ENCODE peak calls at places on chromosomes 5 and 9, in four cellular contexts. Y is HepG2, K is GM12878, T is HCT116. B is an unnamed sample. For H3K4me1, the result is how much of the 10 kb centered on the place peaks cover.

GRCh38 chr5:375921-376871 is 54.7 kb downstream of the AHRR start:
- DNase-seq in Y (no peak), K (no peak), T (no peak), B (no peak)

GRCh38 chr9:95055851-95056551 is 261.5 kb downstream of the FANCC start:
- DNase-seq in Y (no peak), K (no peak), T (no peak), B (no peak)

GRCh38 chr5:73433982-73434342 is 14.6 kb downstream of the FOXD1 start:
- DNase-seq in Y (no peak), K (no peak), T (no peak), B (no peak)

GRCh38 chr5:107805819-107806218 is 135.1 kb upstream of the EFNA5 start:
- DNase-seq in Y (no peak), K (no peak), T (no peak), B (no peak)

GRCh38 chr5:123154857-123155467 is 65.9 kb downstream of the PRDM6 start:
- DNase-seq in Y (no peak), K (no peak), T (no peak), B (no peak)

GRCh38 chr5:141639357-141640050 is 2.7 kb downstream of the RELL2 start:
- DNase-seq in Y (no peak), K (no peak), T (no peak), B (no peak)

GRCh38 chr9:79193001-79193400 is 378.8 kb upstream of the TLE4 start:
- DNase-seq in Y (no peak), K (no peak), T (no peak), B (no peak)

GRCh38 chr9:127647451-127647850 is 35.4 kb downstream of the STXBP1 start:
- DNase-seq in Y (no peak), K (no peak), T (no peak), B (no peak)

GRCh38 chr5:54703091-54703490 is 185.5 kb downstream of the SNX18 start:
- DNase-seq in Y (no peak), K (no peak), T (no peak), B (no peak)

GRCh38 chr5:177431317-177432142 is 5.1 kb downstream of the GRK6 start:
- DNase-seq in Y (no peak), K (peak), T (no peak), B (no peak)

DNA sequence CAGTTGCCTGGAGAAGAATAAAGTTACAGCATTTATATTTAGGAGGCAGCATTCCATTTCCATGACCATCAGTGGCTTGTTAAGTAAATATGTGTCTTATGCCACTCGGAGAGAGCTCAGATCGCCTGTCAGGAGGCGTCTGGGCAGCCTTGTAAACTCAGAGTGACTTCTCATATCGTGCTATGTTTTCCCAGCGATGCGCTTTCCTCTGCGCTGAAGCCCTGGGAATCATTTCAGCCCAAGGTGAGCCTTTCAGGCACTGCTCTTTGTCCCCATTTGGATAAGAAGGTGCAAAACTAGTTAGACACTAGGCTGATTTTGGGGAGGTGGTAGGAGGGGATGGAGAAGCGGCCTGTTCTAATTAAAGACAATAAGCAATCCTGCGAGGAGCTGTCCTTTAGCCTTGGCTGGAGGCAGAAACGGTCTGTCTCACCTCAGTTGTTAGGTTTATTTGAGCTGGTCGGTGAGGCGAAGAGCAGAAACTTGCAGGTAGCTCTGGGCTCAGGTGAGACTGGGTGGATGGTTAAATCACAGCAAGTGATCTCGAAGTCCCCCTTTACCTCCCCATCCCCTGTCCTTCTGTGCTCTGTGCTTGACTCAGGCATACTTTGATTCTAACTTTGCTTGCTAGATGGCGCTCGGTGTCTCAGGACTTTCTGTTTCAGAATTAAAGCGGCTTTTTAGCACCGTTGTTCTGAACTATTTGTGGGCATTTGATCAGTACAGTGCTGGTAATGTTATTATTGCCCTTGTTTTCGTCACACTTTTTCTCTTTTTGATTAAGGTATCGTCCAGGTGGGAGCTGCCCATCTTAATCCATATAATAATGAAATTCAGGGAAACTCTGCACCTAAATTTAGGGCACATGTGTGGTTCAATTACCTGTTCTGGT is 24.6 kb downstream of the NR2F1 start:
- DNase-seq in Y (peak), K (no peak), T (no peak), B (peak)
- TF ChIP-seq REST in Y (no peak), K (no peak), T (no peak), B (no peak)

DNA sequence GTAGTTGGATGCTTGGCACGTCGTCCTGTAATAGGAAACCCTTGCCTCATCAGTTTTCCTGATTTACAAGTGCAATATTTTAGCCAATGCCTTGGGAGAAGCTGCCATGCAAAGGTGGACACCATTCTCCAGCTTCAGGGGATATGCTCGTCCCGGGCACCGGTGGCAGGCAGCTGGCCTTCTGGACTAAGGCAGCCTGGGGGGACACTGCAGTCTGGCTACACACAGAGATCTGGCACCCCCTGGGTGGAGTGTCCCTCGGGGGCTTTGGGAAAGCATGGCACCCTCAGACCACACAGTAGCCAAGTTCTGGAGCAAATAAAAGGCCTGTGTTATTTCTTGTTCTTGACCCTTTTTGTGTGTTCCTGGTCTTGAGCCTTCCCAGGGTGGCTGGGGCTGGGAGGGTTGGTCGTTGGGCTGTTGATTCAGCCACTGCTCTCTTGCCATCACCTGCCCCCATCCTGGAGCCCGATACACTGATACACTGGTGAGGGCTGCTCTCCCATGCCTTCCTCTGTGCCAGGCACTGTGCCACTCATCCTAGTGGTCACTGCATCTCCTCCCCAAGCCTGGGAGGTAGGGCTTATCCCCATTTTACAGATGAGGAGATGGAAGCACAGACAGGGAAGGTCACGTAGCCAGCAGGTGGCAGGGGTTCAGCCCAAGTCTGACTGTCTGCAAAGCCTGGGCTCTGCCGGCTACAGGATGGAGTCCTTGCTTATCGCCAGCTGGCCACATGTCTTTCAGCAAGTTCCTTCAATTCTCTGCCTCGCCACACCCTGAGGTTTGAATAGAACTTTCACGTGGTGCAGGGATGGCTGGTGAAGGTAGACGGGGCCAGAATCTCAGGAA is 134.1 kb downstream of the RGS3 start:
- DNase-seq in Y (no peak), K (no peak), T (no peak), B (no peak)
- H3K4me1 ChIP-seq in Y (half or more), K (under half), T (under half), B (under half)

DNA sequence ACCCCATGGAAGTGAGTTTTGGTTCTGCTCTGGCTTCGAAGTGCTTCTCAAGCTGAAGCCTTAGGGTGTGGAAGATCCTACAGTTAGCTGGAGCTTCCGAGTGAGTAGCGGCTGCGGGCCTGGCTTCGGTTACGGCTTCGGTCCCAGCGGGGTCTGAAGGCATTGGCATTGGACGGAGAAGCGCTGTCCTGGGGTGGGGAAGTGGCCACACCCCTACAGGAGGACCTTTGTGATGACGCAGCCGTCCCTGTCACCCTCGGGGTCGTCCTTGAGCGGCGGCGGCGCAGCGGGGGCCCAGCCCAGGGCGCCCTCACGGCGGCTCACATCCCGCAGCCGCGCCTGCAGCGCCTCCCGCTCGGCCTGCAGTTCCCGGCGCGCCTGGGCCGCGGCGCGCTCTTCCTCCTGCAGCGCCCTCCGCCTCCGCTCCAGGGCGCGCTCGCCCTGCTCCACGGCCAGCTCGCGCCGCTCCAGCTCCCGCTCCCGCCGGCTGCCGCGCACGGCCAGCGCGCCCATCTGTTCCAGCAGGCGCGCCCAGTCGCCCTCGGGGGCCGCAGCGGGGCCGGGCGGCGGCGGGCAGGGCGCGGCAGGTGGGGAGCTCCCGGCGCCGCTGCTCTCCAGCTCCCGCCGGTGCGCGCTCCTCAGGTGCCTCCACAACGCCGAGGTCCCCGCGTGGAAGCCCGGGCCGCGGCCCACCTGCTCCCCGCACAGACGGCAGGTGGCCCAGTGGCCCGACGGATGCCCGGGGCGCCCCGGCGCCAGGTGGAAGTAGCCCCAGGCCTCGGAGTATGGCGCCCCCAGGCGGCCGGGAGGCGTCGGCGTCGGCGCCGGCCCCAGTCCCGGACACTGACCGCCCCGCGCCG is 9.9 kb downstream of the ZBED3 start:
- DNase-seq in Y (no peak), K (no peak), T (no peak), B (peak)
- TF ChIP-seq EZH2 in Y (no peak), K (no peak), T (no peak), B (no peak)

GRCh38 chr5:91007780-91008402 is 375.2 kb downstream of the ARRDC3 start:
- DNase-seq in Y (peak), K (no peak), T (no peak), B (no peak)
- TF ChIP-seq REST in Y (no peak), K (no peak), T (no peak), B (no peak)

GRCh38 chr5:158522761-158523160 is 577.0 kb downstream of the EBF1 start:
- DNase-seq in Y (no peak), K (no peak), T (no peak), B (no peak)

GRCh38 chr5:158514961-158515359 is 584.8 kb downstream of the EBF1 start:
- DNase-seq in Y (no peak), K (no peak), T (no peak), B (no peak)

GRCh38 chr5:158522001-158522400 is 577.7 kb downstream of the EBF1 start:
- DNase-seq in Y (no peak), K (no peak), T (no peak), B (no peak)

GRCh38 chr5:158516521-158516920 is 583.2 kb downstream of the EBF1 start:
- DNase-seq in Y (no peak), K (no peak), T (no peak), B (no peak)

GRCh38 chr5:158519433-158520025 is 580.2 kb downstream of the EBF1 start:
- DNase-seq in Y (peak), K (no peak), T (no peak), B (no peak)
- H3K4me1 ChIP-seq in Y (under half), K (under half), T (under half), B (under half)

DNA sequence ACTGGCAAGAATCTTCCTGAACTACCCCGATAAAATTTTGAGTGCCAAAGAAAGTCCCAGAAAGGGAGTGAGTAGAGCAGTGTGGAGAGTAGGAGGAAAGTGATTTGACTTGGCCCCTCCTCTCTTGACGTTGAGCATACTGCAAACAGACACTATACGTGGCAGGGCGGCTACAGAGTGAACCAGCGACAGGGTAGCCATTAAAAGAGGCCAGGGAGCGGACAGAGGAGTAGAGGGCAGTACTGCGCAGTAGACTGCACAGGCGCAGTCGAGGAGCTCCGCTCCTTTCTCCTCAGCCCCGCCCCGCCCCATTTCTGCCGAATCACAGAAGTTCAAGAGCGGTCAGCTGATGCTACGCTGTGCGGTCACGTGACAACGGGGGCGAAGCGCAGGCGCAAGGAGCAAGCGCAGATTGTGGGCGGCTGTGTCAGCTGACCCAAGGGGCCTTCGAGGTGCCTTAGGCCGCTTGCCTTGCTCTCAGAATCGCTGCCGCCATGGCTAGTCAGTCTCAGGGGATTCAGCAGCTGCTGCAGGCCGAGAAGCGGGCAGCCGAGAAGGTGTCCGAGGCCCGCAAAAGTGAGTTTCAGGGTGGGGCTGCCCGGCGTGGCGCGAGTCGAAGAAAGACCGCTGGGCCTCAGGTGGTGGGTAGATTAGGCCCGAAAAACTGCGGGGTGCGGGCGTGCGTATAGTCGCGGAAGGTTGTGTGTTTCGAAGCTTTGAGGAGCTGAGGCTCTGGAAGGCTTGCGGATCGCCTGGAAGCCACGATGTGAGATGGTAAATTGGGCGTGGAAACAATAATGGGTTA is at the start of gene ATP6V1G1:
- DNase-seq in Y (peak), K (peak), T (peak), B (peak)
- TF ChIP-seq EZH2 in Y (no peak), K (no peak), T (no peak), B (no peak)

DNA sequence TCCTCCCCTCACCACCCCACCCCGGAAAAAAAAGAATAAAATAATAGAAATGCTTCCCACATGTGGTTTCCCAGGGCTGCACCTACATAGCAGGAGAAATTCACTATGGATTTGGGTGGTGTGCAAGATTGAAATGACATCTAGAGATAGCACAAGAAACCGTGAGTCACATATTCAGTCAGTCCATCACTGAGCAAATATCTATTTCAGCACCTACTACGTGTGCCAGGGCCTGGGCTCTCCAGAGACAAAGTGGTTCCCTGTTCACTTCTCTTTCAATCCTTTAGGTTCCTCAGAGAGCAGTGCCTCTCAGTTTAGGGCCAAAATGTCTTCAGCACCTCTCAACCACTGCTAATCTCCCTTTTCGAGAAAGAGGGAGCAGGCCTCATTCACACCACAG is 45.0 kb upstream of the TTC1 start:
- DNase-seq in Y (no peak), K (no peak), T (no peak), B (no peak)
- TF ChIP-seq REST in Y (no peak), K (no peak), T (no peak), B (no peak)

GRCh38 chr5:95866431-95867063 is 44.0 kb upstream of the GLRX start:
- DNase-seq in Y (no peak), K (no peak), T (no peak), B (no peak)
- H3K4me1 ChIP-seq in Y (half or more), K (under half), T (under half), B (under half)

GRCh38 chr5:24909210-24909609 is 264.4 kb upstream of the CDH10 start:
- DNase-seq in Y (no peak), K (no peak), T (no peak), B (peak)
- TF ChIP-seq EZH2 in Y (no peak), K (no peak), T (no peak), B (no peak)

B was measured in GM23338.